ENCODE peak calls at places on chromosome 11, in four cellular contexts. E is H1, W is K562, X is endothelial cell of umbilical vein. P is an unnamed sample.

GRCh38 chr11:3849297-3849874 is 6.1 kb upstream of the STIM1 start:
- DNase-seq in E (no peak), W (peak; percentile 42), X (peak; percentile 51), P (no peak)

GRCh38 chr11:123740787-123741158 is 687 bp downstream of the ZNF202 start:
- DNase-seq in E (no peak), W (no peak), X (no peak), P (no peak)

GRCh38 chr11:132024587-132025295 is 654.3 kb downstream of the NTM start:
- DNase-seq in E (no peak), W (no peak), X (peak; percentile 47), P (no peak)

GRCh38 chr11:13717331-13717730 is 48.9 kb downstream of the FAR1 start:
- DNase-seq in E (no peak), W (no peak), X (peak; percentile 84), P (no peak)

GRCh38 chr11:58573451-58574104 is 2.1 kb downstream of the LPXN start:
- DNase-seq in E (no peak), W (peak; percentile 11), X (peak; percentile 74), P (no peak)

GRCh38 chr11:126195119-126195518 is 16.3 kb downstream of the RPUSD4 start:
- DNase-seq in E (no peak), W (no peak), X (no peak), P (no peak)

GRCh38 chr11:113664069-113664980 is 41.8 kb downstream of the TMPRSS5 start:
- DNase-seq in E (no peak), W (peak; percentile 49), X (no peak), P (peak; percentile 7)

GRCh38 chr11:12433571-12434061 is 56.2 kb downstream of the PARVA start:
- DNase-seq in E (no peak), W (no peak), X (peak; percentile 24), P (no peak)

GRCh38 chr11:73480677-73481076 is 104.5 kb downstream of the RELT start:
- DNase-seq in E (no peak), W (no peak), X (no peak), P (no peak)

GRCh38 chr11:112223125-112223524 is 3.1 kb upstream of the PTS start:
- DNase-seq in E (no peak), W (no peak), X (no peak), P (no peak)

GRCh38 chr11:69696749-69697488 is 6.9 kb downstream of the FGF19 start:
- DNase-seq in E (no peak), W (no peak), X (no peak), P (no peak)

GRCh38 chr11:68331338-68331947 is 19.1 kb downstream of the LRP5 start:
- DNase-seq in E (no peak), W (no peak), X (peak; percentile 76), P (no peak)

GRCh38 chr11:105333153-105333552 is 193.6 kb upstream of the CARD18 start:
- DNase-seq in E (no peak), W (no peak), X (no peak), P (no peak)

GRCh38 chr11:35814720-35815305 is 129.0 kb upstream of the LDLRAD3 start:
- DNase-seq in E (no peak), W (no peak), X (no peak), P (no peak)

GRCh38 chr11:21411114-21411513 is 741.7 kb downstream of the NELL1 start:
- DNase-seq in E (no peak), W (no peak), X (no peak), P (no peak)

GRCh38 chr11:90823446-90823845 is 600.6 kb upstream of the CHORDC1 start:
- DNase-seq in E (no peak), W (no peak), X (no peak), P (no peak)

GRCh38 chr11:94956963-94957362 is 16.4 kb downstream of the CWC15 start:
- DNase-seq in E (no peak), W (no peak), X (no peak), P (no peak)

GRCh38 chr11:78188809-78189724 is at the start of gene USP35:
- DNase-seq in E (no peak), W (no peak), X (no peak), P (no peak)

GRCh38 chr11:19101803-19102520 is 15.0 kb upstream of the ZDHHC13 start:
- DNase-seq in E (no peak), W (no peak), X (peak; percentile 28), P (no peak)

GRCh38 chr11:72703281-72704008 is 29.2 kb upstream of the PDE2A start:
- DNase-seq in E (no peak), W (peak; percentile 50), X (no peak), P (no peak)

GRCh38 chr11:59197990-59198389 is 14.7 kb downstream of the MPEG1 start:
- DNase-seq in E (no peak), W (no peak), X (peak; percentile 14), P (no peak)

GRCh38 chr11:108223449-108224149 is 732 bp downstream of the ATM start:
- DNase-seq in E (no peak), W (peak; percentile 62), X (no peak), P (no peak)

GRCh38 chr11:11975201-11976092 is 33.0 kb downstream of the DKK3 start:
- DNase-seq in E (peak; percentile 39), W (no peak), X (no peak), P (no peak)

GRCh38 chr11:95734009-95734572 is 55.5 kb downstream of the FAM76B start:
- DNase-seq in E (no peak), W (peak; percentile 52), X (peak; percentile 56), P (no peak)

GRCh38 chr11:8209208-8209807 is 40.5 kb upstream of the RIC3 start:
- DNase-seq in E (peak; percentile 92), W (peak; percentile 75), X (no peak), P (no peak)

GRCh38 chr11:46597609-46598219 is 3.9 kb upstream of the AMBRA1 start:
- DNase-seq in E (no peak), W (peak; percentile 27), X (peak; percentile 50), P (no peak)

GRCh38 chr11:114724916-114725524 is 46.7 kb downstream of the NXPE2 start:
- DNase-seq in E (no peak), W (no peak), X (no peak), P (no peak)

GRCh38 chr11:82898242-82898641 is 2.0 kb downstream of the PRCP start:
- DNase-seq in E (no peak), W (no peak), X (no peak), P (no peak)

GRCh38 chr11:63783925-63784592 is 15.5 kb upstream of the ZFTA start:
- DNase-seq in E (no peak), W (no peak), X (no peak), P (no peak)

GRCh38 chr11:26344647-26345046 is 12.7 kb downstream of the ANO3 start:
- DNase-seq in E (no peak), W (no peak), X (no peak), P (no peak)

GRCh38 chr11:134742228-134742612 is 330.2 kb upstream of the B3GAT1 start:
- DNase-seq in E (no peak), W (no peak), X (peak; percentile 4), P (no peak)

GRCh38 chr11:34148504-34149165 is 43.2 kb downstream of the NAT10 start:
- DNase-seq in E (no peak), W (no peak), X (no peak), P (no peak)

GRCh38 chr11:67271548-67272284 is 5.4 kb downstream of the GRK2 start:
- DNase-seq in E (no peak), W (no peak), X (no peak), P (no peak)

GRCh38 chr11:109026891-109027489 is 362.1 kb downstream of the DDX10 start:
- DNase-seq in E (no peak), W (no peak), X (no peak), P (no peak)

GRCh38 chr11:121082670-121083069 is 18.4 kb upstream of the TECTA start:
- DNase-seq in E (peak; percentile 75), W (no peak), X (peak; percentile 17), P (no peak)

GRCh38 chr11:111531687-111532364 is 8.7 kb upstream of the LAYN start:
- DNase-seq in E (no peak), W (no peak), X (no peak), P (peak; percentile 3)

GRCh38 chr11:120956710-120957500 is 67.0 kb upstream of the TBCEL start:
- DNase-seq in E (peak; percentile 55), W (no peak), X (no peak), P (no peak)

DNA sequence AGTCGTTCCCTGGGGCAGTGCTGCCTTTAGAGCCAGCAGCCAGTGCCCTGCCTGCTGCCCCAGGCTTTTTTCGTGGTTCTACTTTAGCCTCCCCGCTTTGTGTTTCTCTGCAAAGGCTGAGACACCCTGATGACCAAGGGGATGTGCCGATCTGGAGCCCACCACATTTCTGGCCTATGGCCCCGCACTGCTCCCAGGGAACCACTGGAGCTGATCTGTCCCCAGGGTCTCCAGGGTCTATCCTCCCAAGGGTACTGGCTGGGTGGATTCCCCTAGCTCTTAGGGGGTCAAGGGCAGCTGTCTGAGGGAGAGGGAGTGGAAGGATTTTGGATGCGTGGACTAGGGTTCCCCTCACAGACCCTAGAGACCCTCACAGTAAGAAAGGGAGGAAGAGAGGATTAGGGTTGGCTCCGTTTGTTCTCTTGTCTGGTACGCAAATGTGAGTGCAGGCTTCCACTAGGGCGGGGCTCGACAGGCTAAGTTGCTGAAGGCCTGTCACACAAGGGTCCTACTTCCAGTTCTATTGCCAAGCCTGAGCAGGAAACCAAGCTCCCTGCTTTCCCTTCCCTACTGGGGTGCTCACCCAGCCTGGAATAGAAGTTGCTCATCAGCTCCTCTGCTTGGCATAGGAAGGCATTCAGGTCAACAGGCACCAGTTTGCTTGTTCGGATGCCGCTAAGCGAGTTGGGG is 19.3 kb downstream of the TREH start:
- DNase-seq in E (no peak), W (no peak), X (no peak), P (no peak)
- H3K9ac ChIP-seq in E (no peak overlapping the region), W (no peak overlapping the region), X (no peak overlapping the region), P (no peak overlapping the region)

GRCh38 chr11:115941044-115941443 is 436.8 kb upstream of the CADM1 start:
- DNase-seq in E (no peak), W (no peak), X (no peak), P (no peak)

GRCh38 chr11:115941481-115941993 is 437.3 kb upstream of the CADM1 start:
- DNase-seq in E (no peak), W (peak; percentile 20), X (no peak), P (no peak)

GRCh38 chr11:115942043-115942442 is 437.8 kb upstream of the CADM1 start:
- DNase-seq in E (no peak), W (no peak), X (no peak), P (no peak)

GRCh38 chr11:115939104-115939503 is 434.9 kb upstream of the CADM1 start:
- DNase-seq in E (no peak), W (no peak), X (no peak), P (no peak)

GRCh38 chr11:115939726-115940421 is 435.7 kb upstream of the CADM1 start:
- DNase-seq in E (no peak), W (no peak), X (no peak), P (no peak)
- TF ChIP-seq MAX in E (no peak), W (no peak), X (no peak), P (no peak)

DNA sequence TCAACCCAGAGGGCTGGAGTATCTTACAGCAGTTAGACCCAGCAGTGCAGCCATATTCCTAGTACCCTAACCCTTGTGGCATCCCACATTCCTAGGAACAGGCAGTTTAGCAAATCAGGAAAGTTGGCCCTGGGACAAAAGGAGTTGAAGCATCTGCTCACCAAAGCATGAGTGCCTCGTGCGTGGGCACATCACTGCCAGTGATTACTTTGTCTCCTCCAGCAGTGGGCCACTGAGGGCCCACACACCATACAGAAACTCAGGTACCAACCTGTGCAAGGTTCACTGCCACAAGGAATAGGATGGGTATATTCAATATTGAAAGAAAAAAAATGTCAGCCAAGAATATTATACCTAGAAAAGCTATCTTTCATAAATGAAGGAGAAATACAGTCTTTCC is 227.5 kb upstream of the CNTN5 start:
- DNase-seq in E (no peak), W (no peak), X (no peak), P (no peak)
- H3K4me3 ChIP-seq in E (no peak overlapping the region), W (no peak overlapping the region), X (no peak overlapping the region), P (no peak overlapping the region)

DNA sequence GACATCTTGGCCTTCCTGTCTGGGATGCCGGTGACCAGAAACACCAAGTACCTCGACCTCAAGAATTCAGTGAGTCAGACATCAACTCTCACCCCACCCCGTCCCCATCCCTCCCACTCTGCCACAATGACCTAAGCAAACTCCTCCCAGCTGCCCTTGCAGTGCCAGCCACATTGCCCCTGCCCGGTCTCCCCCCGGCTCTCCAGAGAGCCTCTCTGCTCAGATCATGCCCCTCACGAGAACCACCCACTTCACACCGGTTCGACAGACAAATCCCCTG is 23.6 kb upstream of the MYRF start:
- DNase-seq in E (no peak), W (no peak), X (no peak), P (peak; percentile 52)
- H3K9ac ChIP-seq in E (no peak overlapping the region), W (no peak overlapping the region), X (no peak overlapping the region), P (peak overlapping the region; percentile 52)

P was measured in HCT116.